ENCODE peak calls at places on chromosome 13, in eight cellular contexts. T is dermis microvascular lymphatic vessel endothelial cell; S is stimulated activated naive CD8-positive, alpha-beta T cell treated with anti-CD3 and anti-CD28 coated beads, Interleukin-15, Interleukin-2, amounts not matched to agents 100 U/mL and 50 U/mL, for 24 hours; Z is RWPE1; B is NB4; J is A172; D is naive B cell; N is cardiac muscle cell. L is an unnamed sample.

GRCh38 chr13:110407021-110407420 is 99.9 kb downstream of the COL4A2 start:
- DNase-seq in T (no peak), S (no peak), Z (no peak), B (no peak), J (no peak), D (no peak), N (no peak), L (no peak)

GRCh38 chr13:34931572-34931971 is 10.5 kb upstream of the NBEA start:
- DNase-seq in T (no peak), S (no peak), Z (no peak), B (peak), J (peak), D (no peak), N (peak), L (no peak)

GRCh38 chr13:79628463-79628862 is 147.5 kb downstream of the NDFIP2 start:
- DNase-seq in T (no peak), S (no peak), Z (no peak), B (no peak), J (no peak), D (no peak), N (no peak), L (no peak)

GRCh38 chr13:37409756-37410155 is 188.8 kb downstream of the POSTN start:
- DNase-seq in T (no peak), S (no peak), Z (no peak), B (no peak), J (no peak), D (no peak), N (no peak), L (peak)

GRCh38 chr13:113205428-113205931 is 3.0 kb downstream of the PCID2 start:
- DNase-seq in T (peak), S (no peak), Z (no peak), B (peak), J (no peak), D (no peak), N (peak), L (peak)

GRCh38 chr13:79581870-79582315 is 100.9 kb downstream of the NDFIP2 start:
- DNase-seq in T (no peak), S (no peak), Z (no peak), B (no peak), J (peak), D (no peak), N (peak), L (peak)

GRCh38 chr13:91157273-91158014 is 190.0 kb upstream of the MIR17HG start:
- DNase-seq in T (no peak), S (no peak), Z (no peak), B (no peak), J (no peak), D (no peak), N (no peak), L (no peak)

GRCh38 chr13:68940049-68940448 is 1167.6 kb upstream of the ATXN8OS start:
- DNase-seq in T (no peak), S (no peak), Z (no peak), B (no peak), J (no peak), D (no peak), N (no peak), L (no peak)

GRCh38 chr13:95002968-95003813 is 290.8 kb upstream of the SOX21 start:
- DNase-seq in T (no peak), S (no peak), Z (no peak), B (no peak), J (no peak), D (no peak), N (no peak), L (no peak)

GRCh38 chr13:32142956-32143375 is 111.4 kb downstream of the FRY start:
- DNase-seq in T (peak), S (no peak), Z (no peak), B (peak), J (peak), D (no peak), N (peak), L (no peak)

GRCh38 chr13:45055902-45056648 is 64.2 kb upstream of the GTF2F2 start:
- DNase-seq in T (no peak), S (peak), Z (peak), B (no peak), J (peak), D (no peak), N (peak), L (peak)

GRCh38 chr13:46640843-46641242 is 87.9 kb downstream of the LRCH1 start:
- DNase-seq in T (no peak), S (no peak), Z (peak), B (peak), J (peak), D (no peak), N (no peak), L (peak)

GRCh38 chr13:31970237-31970930 is 61.2 kb upstream of the FRY start:
- DNase-seq in T (no peak), S (no peak), Z (peak), B (no peak), J (peak), D (no peak), N (peak), L (peak)

GRCh38 chr13:95740921-95741320 is 64.0 kb downstream of the DNAJC3 start:
- DNase-seq in T (no peak), S (no peak), Z (no peak), B (no peak), J (no peak), D (no peak), N (no peak), L (no peak)